ENCODE peak calls at places on chromosomes 12 and 14, in four cellular contexts. One of them, this sample, is unnamed.

GRCh38 chr12:4270670-4271432 is 2.7 kb upstream of the CCND2 start:
- DNase-seq in substantia nigra: no peak
- DNase-seq in heart right ventricle: peak; percentile 72
- DNase-seq in suprapubic skin: peak; percentile 85
- DNase-seq in this sample: peak; percentile 13

GRCh38 chr12:5013206-5013830 is 30.4 kb upstream of the KCNA5 start:
- DNase-seq in substantia nigra: peak; percentile 40
- DNase-seq in heart right ventricle: no peak
- DNase-seq in suprapubic skin: no peak
- DNase-seq in this sample: no peak

GRCh38 chr14:66425402-66425801 is 60.8 kb upstream of the CCDC196 start:
- DNase-seq in substantia nigra: no peak
- DNase-seq in heart right ventricle: peak; percentile 8
- DNase-seq in suprapubic skin: no peak
- DNase-seq in this sample: no peak

GRCh38 chr14:71682337-71682736 is 249.9 kb upstream of the RGS6 start:
- DNase-seq in substantia nigra: no peak
- DNase-seq in heart right ventricle: no peak
- DNase-seq in suprapubic skin: no peak
- DNase-seq in this sample: no peak

GRCh38 chr14:96661244-96661969 is 135.8 kb upstream of the VRK1 start:
- DNase-seq in substantia nigra: no peak
- DNase-seq in heart right ventricle: no peak
- DNase-seq in suprapubic skin: no peak
- DNase-seq in this sample: no peak

GRCh38 chr14:53209370-53209769 is 56.2 kb upstream of the DDHD1 start:
- DNase-seq in substantia nigra: no peak
- DNase-seq in heart right ventricle: no peak
- DNase-seq in suprapubic skin: no peak
- DNase-seq in this sample: no peak

GRCh38 chr14:104903990-104904389 is 20.7 kb upstream of the PLD4 start:
- DNase-seq in substantia nigra: no peak
- DNase-seq in heart right ventricle: no peak
- DNase-seq in suprapubic skin: peak; percentile 15
- DNase-seq in this sample: no peak

GRCh38 chr12:98733667-98734350 is 88.7 kb downstream of the APAF1 start:
- DNase-seq in substantia nigra: no peak
- DNase-seq in heart right ventricle: no peak
- DNase-seq in suprapubic skin: no peak
- DNase-seq in this sample: no peak

GRCh38 chr12:110079477-110080400 is 31.4 kb upstream of the C12orf76 start:
- DNase-seq in substantia nigra: peak; percentile 90
- DNase-seq in heart right ventricle: peak; percentile 32
- DNase-seq in suprapubic skin: no peak
- DNase-seq in this sample: no peak

This sample was measured in SW 1271.